ENCODE peak calls at places on chromosomes 4 and X, in four cellular contexts. One of them, this sample, is unnamed.

GRCh38 chrX:94813541-94813940 is 1139.5 kb downstream of the FAM133A start:
- DNase-seq in activated CD8-positive, alpha-beta memory T cell treated with anti-CD3 and anti-CD28 coated beads, Interleukin-2, amount 10 ng/mL, durations not matched to agents 7 days and 5 days: no peak
- DNase-seq in GM03348: no peak
- DNase-seq in fibroblast of mammary gland: no peak
- DNase-seq in this sample: no peak

GRCh38 chrX:129875669-129876068 is 30.3 kb upstream of the UTP14A start:
- DNase-seq in GM03348: peak
- DNase-seq in fibroblast of mammary gland: peak
- DNase-seq in activated CD8-positive, alpha-beta memory T cell treated with anti-CD3 and anti-CD28 coated beads, Interleukin-2, amount 10 ng/mL, durations not matched to agents 7 days and 5 days: no peak
- DNase-seq in this sample: peak

GRCh38 chr4:77021614-77022089 is 54.1 kb downstream of the CCNI start:
- DNase-seq in fibroblast of mammary gland: peak
- DNase-seq in activated CD8-positive, alpha-beta memory T cell treated with anti-CD3 and anti-CD28 coated beads, Interleukin-2, amount 10 ng/mL, durations not matched to agents 7 days and 5 days: no peak
- DNase-seq in GM03348: peak
- DNase-seq in this sample: peak

GRCh38 chr4:13559414-13559813 is 15.1 kb upstream of the NKX3-2 start:
- DNase-seq in GM03348: peak
- DNase-seq in fibroblast of mammary gland: peak
- DNase-seq in activated CD8-positive, alpha-beta memory T cell treated with anti-CD3 and anti-CD28 coated beads, Interleukin-2, amount 10 ng/mL, durations not matched to agents 7 days and 5 days: no peak
- DNase-seq in this sample: peak

GRCh38 chr4:184309241-184310170 is 91.8 kb upstream of the ENPP6 start:
- DNase-seq in fibroblast of mammary gland: no peak
- DNase-seq in activated CD8-positive, alpha-beta memory T cell treated with anti-CD3 and anti-CD28 coated beads, Interleukin-2, amount 10 ng/mL, durations not matched to agents 7 days and 5 days: no peak
- DNase-seq in GM03348: no peak
- DNase-seq in this sample: no peak

GRCh38 chr4:41141910-41142309 is 72.4 kb downstream of the APBB2 start:
- DNase-seq in activated CD8-positive, alpha-beta memory T cell treated with anti-CD3 and anti-CD28 coated beads, Interleukin-2, amount 10 ng/mL, durations not matched to agents 7 days and 5 days: no peak
- DNase-seq in fibroblast of mammary gland: peak
- DNase-seq in GM03348: peak
- DNase-seq in this sample: peak

GRCh38 chr4:102541708-102542107 is 40.5 kb downstream of the NFKB1 start:
- DNase-seq in activated CD8-positive, alpha-beta memory T cell treated with anti-CD3 and anti-CD28 coated beads, Interleukin-2, amount 10 ng/mL, durations not matched to agents 7 days and 5 days: peak
- DNase-seq in fibroblast of mammary gland: no peak
- DNase-seq in GM03348: no peak
- DNase-seq in this sample: no peak

GRCh38 chrX:150767475-150768131 is 74.4 kb downstream of the MTMR1 start:
- DNase-seq in GM03348: peak
- DNase-seq in activated CD8-positive, alpha-beta memory T cell treated with anti-CD3 and anti-CD28 coated beads, Interleukin-2, amount 10 ng/mL, durations not matched to agents 7 days and 5 days: no peak
- DNase-seq in fibroblast of mammary gland: peak
- DNase-seq in this sample: peak

GRCh38 chr4:8102831-8103230 is 55.8 kb downstream of the ABLIM2 start:
- DNase-seq in activated CD8-positive, alpha-beta memory T cell treated with anti-CD3 and anti-CD28 coated beads, Interleukin-2, amount 10 ng/mL, durations not matched to agents 7 days and 5 days: no peak
- DNase-seq in GM03348: no peak
- DNase-seq in fibroblast of mammary gland: no peak
- DNase-seq in this sample: no peak

GRCh38 chr4:138140879-138141278 is 101.3 kb downstream of the SLC7A11 start:
- DNase-seq in fibroblast of mammary gland: no peak
- DNase-seq in activated CD8-positive, alpha-beta memory T cell treated with anti-CD3 and anti-CD28 coated beads, Interleukin-2, amount 10 ng/mL, durations not matched to agents 7 days and 5 days: no peak
- DNase-seq in GM03348: no peak
- DNase-seq in this sample: no peak

GRCh38 chrX:154517101-154517781 is 1.2 kb upstream of the FAM3A start:
- DNase-seq in activated CD8-positive, alpha-beta memory T cell treated with anti-CD3 and anti-CD28 coated beads, Interleukin-2, amount 10 ng/mL, durations not matched to agents 7 days and 5 days: no peak
- DNase-seq in GM03348: no peak
- DNase-seq in fibroblast of mammary gland: no peak
- DNase-seq in this sample: no peak

GRCh38 chrX:103253608-103254007 is 1.3 kb downstream of the TCEAL8 start:
- DNase-seq in fibroblast of mammary gland: peak
- DNase-seq in GM03348: peak
- DNase-seq in activated CD8-positive, alpha-beta memory T cell treated with anti-CD3 and anti-CD28 coated beads, Interleukin-2, amount 10 ng/mL, durations not matched to agents 7 days and 5 days: no peak
- DNase-seq in this sample: peak

GRCh38 chr4:185987976-185988627 is 80.9 kb upstream of the TLR3 start:
- DNase-seq in fibroblast of mammary gland: peak
- DNase-seq in activated CD8-positive, alpha-beta memory T cell treated with anti-CD3 and anti-CD28 coated beads, Interleukin-2, amount 10 ng/mL, durations not matched to agents 7 days and 5 days: no peak
- DNase-seq in GM03348: peak
- DNase-seq in this sample: no peak

GRCh38 chr4:51836531-51836930 is 6.4 kb upstream of the DCUN1D4 start:
- DNase-seq in GM03348: no peak
- DNase-seq in fibroblast of mammary gland: peak
- DNase-seq in activated CD8-positive, alpha-beta memory T cell treated with anti-CD3 and anti-CD28 coated beads, Interleukin-2, amount 10 ng/mL, durations not matched to agents 7 days and 5 days: no peak
- DNase-seq in this sample: no peak

GRCh38 chrX:49163555-49164419 is 1.2 kb downstream of the MAGIX start:
- DNase-seq in GM03348: peak
- DNase-seq in activated CD8-positive, alpha-beta memory T cell treated with anti-CD3 and anti-CD28 coated beads, Interleukin-2, amount 10 ng/mL, durations not matched to agents 7 days and 5 days: peak
- DNase-seq in fibroblast of mammary gland: peak
- DNase-seq in this sample: peak

GRCh38 chr4:38189445-38189844 is 229.2 kb downstream of the PTTG2 start:
- DNase-seq in fibroblast of mammary gland: peak
- DNase-seq in GM03348: peak
- DNase-seq in activated CD8-positive, alpha-beta memory T cell treated with anti-CD3 and anti-CD28 coated beads, Interleukin-2, amount 10 ng/mL, durations not matched to agents 7 days and 5 days: no peak
- DNase-seq in this sample: peak

GRCh38 chr4:151744614-151745013 is 16.2 kb downstream of the GATB start:
- DNase-seq in activated CD8-positive, alpha-beta memory T cell treated with anti-CD3 and anti-CD28 coated beads, Interleukin-2, amount 10 ng/mL, durations not matched to agents 7 days and 5 days: no peak
- DNase-seq in GM03348: peak
- DNase-seq in fibroblast of mammary gland: peak
- DNase-seq in this sample: peak

GRCh38 chr4:6560416-6561172 is 14.4 kb upstream of the MAN2B2 start:
- DNase-seq in GM03348: peak
- DNase-seq in fibroblast of mammary gland: peak
- DNase-seq in activated CD8-positive, alpha-beta memory T cell treated with anti-CD3 and anti-CD28 coated beads, Interleukin-2, amount 10 ng/mL, durations not matched to agents 7 days and 5 days: no peak
- DNase-seq in this sample: peak

GRCh38 chr4:77007358-77008230 is 58.0 kb downstream of the SEPTIN11 start:
- DNase-seq in GM03348: no peak
- DNase-seq in fibroblast of mammary gland: peak
- DNase-seq in activated CD8-positive, alpha-beta memory T cell treated with anti-CD3 and anti-CD28 coated beads, Interleukin-2, amount 10 ng/mL, durations not matched to agents 7 days and 5 days: no peak
- DNase-seq in this sample: peak

GRCh38 chr4:52883183-52883621 is 21.1 kb downstream of the RASL11B start:
- DNase-seq in activated CD8-positive, alpha-beta memory T cell treated with anti-CD3 and anti-CD28 coated beads, Interleukin-2, amount 10 ng/mL, durations not matched to agents 7 days and 5 days: no peak
- DNase-seq in fibroblast of mammary gland: no peak
- DNase-seq in GM03348: no peak
- DNase-seq in this sample: no peak

GRCh38 chr4:87498446-87498900 is 30.7 kb downstream of the SPARCL1 start:
- DNase-seq in fibroblast of mammary gland: peak
- DNase-seq in activated CD8-positive, alpha-beta memory T cell treated with anti-CD3 and anti-CD28 coated beads, Interleukin-2, amount 10 ng/mL, durations not matched to agents 7 days and 5 days: no peak
- DNase-seq in GM03348: peak
- DNase-seq in this sample: peak

GRCh38 chr4:86720508-86721068 is 126.5 kb downstream of the PTPN13 start:
- DNase-seq in activated CD8-positive, alpha-beta memory T cell treated with anti-CD3 and anti-CD28 coated beads, Interleukin-2, amount 10 ng/mL, durations not matched to agents 7 days and 5 days: no peak
- DNase-seq in fibroblast of mammary gland: peak
- DNase-seq in GM03348: peak
- DNase-seq in this sample: peak

GRCh38 chr4:186095406-186095805 is 9.1 kb upstream of the FAM149A start:
- DNase-seq in GM03348: no peak
- DNase-seq in fibroblast of mammary gland: no peak
- DNase-seq in activated CD8-positive, alpha-beta memory T cell treated with anti-CD3 and anti-CD28 coated beads, Interleukin-2, amount 10 ng/mL, durations not matched to agents 7 days and 5 days: no peak
- DNase-seq in this sample: no peak

GRCh38 chrX:135497736-135498135 is 22.7 kb upstream of the INTS6L start:
- DNase-seq in fibroblast of mammary gland: no peak
- DNase-seq in activated CD8-positive, alpha-beta memory T cell treated with anti-CD3 and anti-CD28 coated beads, Interleukin-2, amount 10 ng/mL, durations not matched to agents 7 days and 5 days: no peak
- DNase-seq in GM03348: no peak
- DNase-seq in this sample: no peak

GRCh38 chr4:53576676-53577372 is 14.5 kb downstream of the LNX1 start:
- DNase-seq in GM03348: no peak
- DNase-seq in activated CD8-positive, alpha-beta memory T cell treated with anti-CD3 and anti-CD28 coated beads, Interleukin-2, amount 10 ng/mL, durations not matched to agents 7 days and 5 days: no peak
- DNase-seq in fibroblast of mammary gland: peak
- DNase-seq in this sample: no peak

GRCh38 chrX:100748133-100748532 is 16.2 kb upstream of the SYTL4 start:
- DNase-seq in activated CD8-positive, alpha-beta memory T cell treated with anti-CD3 and anti-CD28 coated beads, Interleukin-2, amount 10 ng/mL, durations not matched to agents 7 days and 5 days: no peak
- DNase-seq in GM03348: no peak
- DNase-seq in fibroblast of mammary gland: no peak
- DNase-seq in this sample: no peak

GRCh38 chr4:113869743-113870375 is 108.3 kb upstream of the CAMK2D start:
- DNase-seq in GM03348: no peak
- DNase-seq in fibroblast of mammary gland: peak
- DNase-seq in activated CD8-positive, alpha-beta memory T cell treated with anti-CD3 and anti-CD28 coated beads, Interleukin-2, amount 10 ng/mL, durations not matched to agents 7 days and 5 days: no peak
- DNase-seq in this sample: no peak

GRCh38 chrX:70720721-70721120 is 187.8 kb downstream of the TEX11 start:
- DNase-seq in GM03348: no peak
- DNase-seq in fibroblast of mammary gland: no peak
- DNase-seq in activated CD8-positive, alpha-beta memory T cell treated with anti-CD3 and anti-CD28 coated beads, Interleukin-2, amount 10 ng/mL, durations not matched to agents 7 days and 5 days: no peak
- DNase-seq in this sample: no peak

This sample was measured in AG20443.